ENCODE peak calls at places on chromosomes 4 and X, in six cellular contexts. U, Q, S, T, N and V are unnamed samples.

GRCh38 chr4:8858925-8859210 is 12.8 kb downstream of the HMX1 start:
- DNase-seq in U (no peak), Q (no peak), S (no peak), T (no peak), N (no peak), V (no peak)

GRCh38 chrX:150569155-150569477 is 695 bp downstream of the MTM1 start:
- DNase-seq in U (peak; percentile 65), Q (no peak), S (no peak), T (no peak), N (no peak), V (no peak)

GRCh38 chr4:83221897-83222441 is 62.6 kb downstream of the COQ2 start:
- DNase-seq in U (no peak), Q (no peak), S (no peak), T (no peak), N (no peak), V (no peak)

GRCh38 chrX:106906361-106906760 is 3.2 kb upstream of the RIPPLY1 start:
- DNase-seq in U (no peak), Q (no peak), S (no peak), T (no peak), N (no peak), V (no peak)

GRCh38 chr4:114041117-114041475 is 61.6 kb upstream of the ARSJ start:
- DNase-seq in U (no peak), Q (no peak), S (no peak), T (no peak), N (no peak), V (peak; percentile 11)

GRCh38 chrX:149939271-149940014 is 1.2 kb upstream of the EOLA2 start:
- DNase-seq in U (peak; percentile 91), Q (peak; percentile 74), S (peak; percentile 33), T (peak; percentile 90), N (peak; percentile 62), V (peak; percentile 84)

GRCh38 chr4:122855491-122855890 is 28.9 kb downstream of the FGF2 start:
- DNase-seq in U (no peak), Q (no peak), S (no peak), T (no peak), N (no peak), V (no peak)

GRCh38 chrX:39058724-39059123 is 257.5 kb downstream of the MID1IP1 start:
- DNase-seq in U (no peak), Q (no peak), S (no peak), T (no peak), N (no peak), V (no peak)

GRCh38 chrX:39808471-39808917 is 289.3 kb downstream of the BCOR start:
- DNase-seq in U (no peak), Q (peak; percentile 35), S (peak; percentile 40), T (no peak), N (peak; percentile 70), V (no peak)

GRCh38 chrX:20523626-20524312 is 257.1 kb upstream of the RPS6KA3 start:
- DNase-seq in U (no peak), Q (no peak), S (no peak), T (no peak), N (no peak), V (no peak)

GRCh38 chr4:89829470-89830138 is 7.4 kb downstream of the SNCA start:
- DNase-seq in U (no peak), Q (no peak), S (no peak), T (peak; percentile 41), N (no peak), V (no peak)

GRCh38 chr4:5757536-5757935 is 46.5 kb downstream of the EVC start:
- DNase-seq in U (no peak), Q (no peak), S (no peak), T (no peak), N (no peak), V (no peak)

GRCh38 chr4:123113193-123113592 is 190.8 kb upstream of the NUDT6 start:
- DNase-seq in U (no peak), Q (no peak), S (no peak), T (no peak), N (no peak), V (no peak)

GRCh38 chr4:119478446-119479179 is 150.0 kb downstream of the PDE5A start:
- DNase-seq in U (no peak), Q (no peak), S (no peak), T (no peak), N (no peak), V (no peak)

GRCh38 chr4:14667624-14668295 is 334.5 kb upstream of the CPEB2 start:
- DNase-seq in U (no peak), Q (peak; percentile 80), S (no peak), T (no peak), N (no peak), V (no peak)

GRCh38 chr4:71293705-71294104 is 45.1 kb upstream of the SLC4A4 start:
- DNase-seq in U (no peak), Q (peak; percentile 12), S (no peak), T (no peak), N (peak; percentile 46), V (peak; percentile 59)

GRCh38 chr4:123869517-123870282 is 473.1 kb downstream of the SPRY1 start:
- DNase-seq in U (no peak), Q (no peak), S (no peak), T (no peak), N (no peak), V (no peak)

GRCh38 chrX:20500171-20500865 is 233.6 kb upstream of the RPS6KA3 start:
- DNase-seq in U (no peak), Q (no peak), S (no peak), T (no peak), N (no peak), V (no peak)

GRCh38 chrX:56343664-56344063 is 111.5 kb downstream of the KLF8 start:
- DNase-seq in U (peak; percentile 52), Q (no peak), S (no peak), T (no peak), N (no peak), V (no peak)

GRCh38 chr4:7313361-7313811 is 121.0 kb downstream of the SORCS2 start:
- DNase-seq in U (no peak), Q (no peak), S (no peak), T (peak; percentile 81), N (no peak), V (no peak)

GRCh38 chr4:139728840-139729239 is 63.2 kb downstream of the MGST2 start:
- DNase-seq in U (no peak), Q (no peak), S (no peak), T (no peak), N (no peak), V (no peak)

GRCh38 chr4:1381181-1381621 is 25.0 kb downstream of the NKX1-1 start:
- DNase-seq in U (no peak), Q (no peak), S (no peak), T (no peak), N (no peak), V (no peak)

GRCh38 chr4:8727546-8728510 is 135.3 kb downstream of the CPZ start:
- DNase-seq in U (peak; percentile 29), Q (no peak), S (no peak), T (no peak), N (no peak), V (no peak)

GRCh38 chr4:149347139-149347538 is 468.5 kb downstream of the IQCM start:
- DNase-seq in U (no peak), Q (no peak), S (no peak), T (no peak), N (no peak), V (no peak)

GRCh38 chrX:133171962-133172708 is 46.0 kb downstream of the TFDP3 start:
- DNase-seq in U (no peak), Q (no peak), S (no peak), T (no peak), N (no peak), V (no peak)

GRCh38 chrX:133658244-133658911 is 243.1 kb upstream of the GPC4 start:
- DNase-seq in U (no peak), Q (no peak), S (no peak), T (no peak), N (no peak), V (no peak)

GRCh38 chr4:118829107-118829506 is 6.8 kb downstream of the SEC24D start:
- DNase-seq in U (no peak), Q (no peak), S (no peak), T (no peak), N (no peak), V (no peak)

GRCh38 chr4:94714761-94715160 is 43.0 kb upstream of the BMPR1B start:
- DNase-seq in U (no peak), Q (no peak), S (no peak), T (no peak), N (peak; percentile 88), V (peak; percentile 4)

GRCh38 chr4:94515365-94515764 is 63.6 kb downstream of the PDLIM5 start:
- DNase-seq in U (no peak), Q (no peak), S (no peak), T (no peak), N (no peak), V (no peak)

GRCh38 chr4:33184684-33185083 is 2464.5 kb downstream of the PCDH7 start:
- DNase-seq in U (no peak), Q (no peak), S (peak; percentile 30), T (no peak), N (no peak), V (no peak)

GRCh38 chrX:39752820-39753219 is 344.9 kb downstream of the BCOR start:
- DNase-seq in U (no peak), Q (no peak), S (no peak), T (peak; percentile 16), N (no peak), V (no peak)